ENCODE peak calls at places on chromosomes 3 and 15, in six cellular contexts. One of them, this sample, is unnamed.

GRCh38 chr15:66107070-66107469 is 146.5 kb downstream of the MEGF11 start:
- DNase-seq in fibroblast of lung: no peak
- DNase-seq in sigmoid colon: peak
- DNase-seq in HFF-Myc: no peak
- DNase-seq in astrocyte of the spinal cord: no peak
- DNase-seq in epithelial cell of esophagus: no peak
- DNase-seq in this sample: no peak

GRCh38 chr3:157549498-157549897 is 46.3 kb upstream of the VEPH1 start:
- DNase-seq in sigmoid colon: no peak
- DNase-seq in HFF-Myc: no peak
- DNase-seq in epithelial cell of esophagus: no peak
- DNase-seq in astrocyte of the spinal cord: no peak
- DNase-seq in fibroblast of lung: no peak
- DNase-seq in this sample: no peak

GRCh38 chr15:84827246-84827645 is 10.1 kb downstream of the ALPK3 start:
- DNase-seq in fibroblast of lung: no peak
- DNase-seq in HFF-Myc: no peak
- DNase-seq in epithelial cell of esophagus: no peak
- DNase-seq in astrocyte of the spinal cord: no peak
- DNase-seq in sigmoid colon: no peak
- DNase-seq in this sample: no peak

GRCh38 chr15:71730277-71731144 is 79.8 kb upstream of the NR2E3 start:
- DNase-seq in sigmoid colon: no peak
- DNase-seq in fibroblast of lung: peak
- DNase-seq in astrocyte of the spinal cord: peak
- DNase-seq in HFF-Myc: no peak
- DNase-seq in epithelial cell of esophagus: peak
- DNase-seq in this sample: peak

GRCh38 chr3:39718674-39719595 is 90.5 kb upstream of the MYRIP start:
- DNase-seq in fibroblast of lung: peak
- DNase-seq in HFF-Myc: peak
- DNase-seq in astrocyte of the spinal cord: peak
- DNase-seq in epithelial cell of esophagus: peak
- DNase-seq in sigmoid colon: no peak
- DNase-seq in this sample: peak

GRCh38 chr15:80866936-80867335 is 87.8 kb downstream of the CEMIP start:
- DNase-seq in sigmoid colon: no peak
- DNase-seq in astrocyte of the spinal cord: no peak
- DNase-seq in fibroblast of lung: no peak
- DNase-seq in HFF-Myc: no peak
- DNase-seq in epithelial cell of esophagus: no peak
- DNase-seq in this sample: no peak

GRCh38 chr3:158313344-158313927 is 203.5 kb downstream of the RSRC1 start:
- DNase-seq in epithelial cell of esophagus: peak
- DNase-seq in HFF-Myc: no peak
- DNase-seq in astrocyte of the spinal cord: peak
- DNase-seq in fibroblast of lung: peak
- DNase-seq in sigmoid colon: no peak
- DNase-seq in this sample: peak

GRCh38 chr3:124315215-124316033 is 323.5 kb upstream of the ROPN1 start:
- DNase-seq in fibroblast of lung: peak
- DNase-seq in HFF-Myc: no peak
- DNase-seq in epithelial cell of esophagus: peak
- DNase-seq in sigmoid colon: no peak
- DNase-seq in astrocyte of the spinal cord: peak
- DNase-seq in this sample: peak

GRCh38 chr3:127784865-127785710 is 37.2 kb downstream of the MGLL start:
- DNase-seq in HFF-Myc: no peak
- DNase-seq in fibroblast of lung: no peak
- DNase-seq in sigmoid colon: peak
- DNase-seq in astrocyte of the spinal cord: no peak
- DNase-seq in epithelial cell of esophagus: no peak
- DNase-seq in this sample: no peak

GRCh38 chr3:62171789-62172188 is 201.6 kb downstream of the FEZF2 start:
- DNase-seq in HFF-Myc: no peak
- DNase-seq in fibroblast of lung: no peak
- DNase-seq in sigmoid colon: no peak
- DNase-seq in epithelial cell of esophagus: no peak
- DNase-seq in astrocyte of the spinal cord: no peak
- DNase-seq in this sample: no peak

GRCh38 chr3:171604370-171604769 is 144.2 kb upstream of the TNIK start:
- DNase-seq in HFF-Myc: no peak
- DNase-seq in epithelial cell of esophagus: no peak
- DNase-seq in sigmoid colon: no peak
- DNase-seq in fibroblast of lung: no peak
- DNase-seq in astrocyte of the spinal cord: no peak
- DNase-seq in this sample: no peak

GRCh38 chr3:157086053-157086761 is 73.7 kb downstream of the CCNL1 start:
- DNase-seq in HFF-Myc: no peak
- DNase-seq in sigmoid colon: peak
- DNase-seq in epithelial cell of esophagus: peak
- DNase-seq in astrocyte of the spinal cord: no peak
- DNase-seq in fibroblast of lung: no peak
- DNase-seq in this sample: no peak

GRCh38 chr3:22045882-22046281 is 294.9 kb upstream of the ZNF385D start:
- DNase-seq in epithelial cell of esophagus: no peak
- DNase-seq in sigmoid colon: no peak
- DNase-seq in astrocyte of the spinal cord: no peak
- DNase-seq in HFF-Myc: no peak
- DNase-seq in fibroblast of lung: no peak
- DNase-seq in this sample: no peak

GRCh38 chr3:128274837-128275236 is 121.6 kb downstream of the EEFSEC start:
- DNase-seq in epithelial cell of esophagus: peak
- DNase-seq in sigmoid colon: no peak
- DNase-seq in astrocyte of the spinal cord: peak
- DNase-seq in HFF-Myc: peak
- DNase-seq in fibroblast of lung: peak
- DNase-seq in this sample: peak

GRCh38 chr3:65867463-65868210 is 171.1 kb downstream of the MAGI1 start:
- DNase-seq in astrocyte of the spinal cord: no peak
- DNase-seq in HFF-Myc: no peak
- DNase-seq in sigmoid colon: no peak
- DNase-seq in epithelial cell of esophagus: no peak
- DNase-seq in fibroblast of lung: no peak
- DNase-seq in this sample: no peak

DNA sequence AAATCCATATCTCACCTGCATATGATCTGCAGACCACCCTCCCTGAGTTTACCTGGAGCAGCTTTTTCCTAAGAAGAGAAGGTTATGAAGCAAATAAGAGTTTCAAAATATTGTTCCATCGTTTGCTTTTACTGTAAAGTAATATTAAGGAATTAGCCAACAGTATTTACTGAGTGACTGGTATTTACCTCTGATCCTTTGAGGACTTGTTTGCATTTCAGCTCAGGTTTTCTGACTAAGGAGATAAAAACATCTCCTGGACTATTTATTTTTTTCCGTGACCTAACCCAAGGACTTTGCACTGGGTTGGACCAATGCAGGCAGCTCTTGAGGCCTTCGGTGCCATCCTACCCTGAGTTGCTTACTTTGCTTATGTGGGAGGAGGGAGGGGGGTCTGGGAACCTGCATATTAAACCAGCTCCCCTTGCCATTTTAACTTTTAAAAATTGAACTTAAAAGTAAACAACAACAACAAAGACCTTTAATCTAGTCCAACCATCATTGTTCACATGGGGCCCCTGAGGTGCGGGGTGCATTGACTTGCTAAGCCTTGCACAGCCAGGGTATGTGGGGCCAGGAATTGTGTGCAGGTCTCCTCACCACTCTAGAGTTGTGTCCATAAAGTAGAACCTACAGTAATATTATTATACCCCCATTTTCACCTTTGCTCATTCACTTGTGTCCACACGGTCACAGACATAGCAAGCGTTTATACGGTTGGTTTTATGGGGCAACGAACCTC is 39.3 kb downstream of the TRAK1 start:
- DNase-seq in astrocyte of the spinal cord: no peak
- DNase-seq in sigmoid colon: peak
- DNase-seq in epithelial cell of esophagus: no peak
- DNase-seq in HFF-Myc: no peak
- DNase-seq in fibroblast of lung: no peak
- DNase-seq in this sample: no peak
- H3K4me3 ChIP-seq in astrocyte of the spinal cord: no peak
- H3K4me3 ChIP-seq in sigmoid colon: no peak
- H3K4me3 ChIP-seq in epithelial cell of esophagus: no peak
- H3K4me3 ChIP-seq in HFF-Myc: no peak
- H3K4me3 ChIP-seq in fibroblast of lung: no peak
- H3K4me3 ChIP-seq in this sample: no peak

DNA sequence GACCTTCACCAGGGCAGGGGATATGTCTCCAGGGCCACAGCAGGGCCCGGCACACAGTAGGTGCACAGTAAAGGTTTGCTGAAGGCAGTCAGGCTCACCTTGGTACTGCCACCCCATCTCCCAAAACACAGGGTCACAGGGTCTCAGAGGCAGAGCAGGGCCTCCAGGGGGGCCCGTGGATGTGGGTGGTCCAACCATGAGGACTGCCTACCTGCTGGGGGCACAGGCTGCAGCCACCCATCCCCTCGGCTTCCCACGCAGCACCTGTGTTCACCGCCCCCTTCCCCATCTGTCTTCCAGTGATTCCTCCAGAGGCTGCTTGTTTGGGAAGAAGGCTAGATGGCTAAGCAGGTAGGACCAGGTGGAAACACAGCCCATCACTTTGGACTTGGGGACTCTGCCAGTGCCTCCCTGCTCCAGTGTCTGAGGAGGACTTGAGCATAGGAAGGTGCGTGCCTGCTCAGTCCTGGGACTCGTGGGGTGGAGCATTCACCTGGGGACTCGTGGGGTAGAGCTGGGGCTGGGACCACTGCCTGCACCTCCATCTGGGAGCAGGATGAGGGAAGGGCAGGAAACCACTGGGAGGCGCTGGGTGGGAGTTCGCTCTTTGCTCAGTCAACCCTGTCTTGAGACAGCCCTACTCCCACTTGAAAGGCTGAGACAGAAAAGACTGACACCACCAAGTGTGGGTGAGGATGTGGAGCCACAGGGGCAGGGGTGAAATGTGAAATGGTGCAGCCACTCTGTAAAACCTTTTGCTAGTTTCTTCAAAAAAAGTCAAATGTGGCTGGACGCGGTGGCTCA is 18.8 kb upstream of the PLXND1 start:
- DNase-seq in HFF-Myc: no peak
- DNase-seq in astrocyte of the spinal cord: no peak
- DNase-seq in epithelial cell of esophagus: no peak
- DNase-seq in fibroblast of lung: no peak
- DNase-seq in sigmoid colon: peak
- DNase-seq in this sample: peak
- TF ChIP-seq CTCF in HFF-Myc: no peak
- TF ChIP-seq CTCF in astrocyte of the spinal cord: no peak
- TF ChIP-seq CTCF in epithelial cell of esophagus: no peak
- TF ChIP-seq CTCF in fibroblast of lung: no peak
- TF ChIP-seq CTCF in sigmoid colon: no peak
- TF ChIP-seq CTCF in this sample: no peak

GRCh38 chr15:45644437-45644836 is 9.6 kb downstream of the SQOR start:
- DNase-seq in sigmoid colon: no peak
- DNase-seq in HFF-Myc: no peak
- DNase-seq in fibroblast of lung: no peak
- DNase-seq in epithelial cell of esophagus: peak
- DNase-seq in astrocyte of the spinal cord: no peak
- DNase-seq in this sample: no peak

GRCh38 chr15:45645026-45645980 is 10.5 kb downstream of the SQOR start:
- DNase-seq in astrocyte of the spinal cord: peak
- DNase-seq in HFF-Myc: no peak
- DNase-seq in sigmoid colon: no peak
- DNase-seq in fibroblast of lung: peak
- DNase-seq in epithelial cell of esophagus: peak
- DNase-seq in this sample: peak

GRCh38 chr15:45640610-45641009 is 5.8 kb downstream of the SQOR start:
- DNase-seq in sigmoid colon: no peak
- DNase-seq in HFF-Myc: peak
- DNase-seq in astrocyte of the spinal cord: peak
- DNase-seq in fibroblast of lung: peak
- DNase-seq in epithelial cell of esophagus: peak
- DNase-seq in this sample: peak

GRCh38 chr15:45641374-45641778 is 6.5 kb downstream of the SQOR start:
- DNase-seq in astrocyte of the spinal cord: peak
- DNase-seq in sigmoid colon: peak
- DNase-seq in HFF-Myc: no peak
- DNase-seq in fibroblast of lung: peak
- DNase-seq in epithelial cell of esophagus: peak
- DNase-seq in this sample: peak

DNA sequence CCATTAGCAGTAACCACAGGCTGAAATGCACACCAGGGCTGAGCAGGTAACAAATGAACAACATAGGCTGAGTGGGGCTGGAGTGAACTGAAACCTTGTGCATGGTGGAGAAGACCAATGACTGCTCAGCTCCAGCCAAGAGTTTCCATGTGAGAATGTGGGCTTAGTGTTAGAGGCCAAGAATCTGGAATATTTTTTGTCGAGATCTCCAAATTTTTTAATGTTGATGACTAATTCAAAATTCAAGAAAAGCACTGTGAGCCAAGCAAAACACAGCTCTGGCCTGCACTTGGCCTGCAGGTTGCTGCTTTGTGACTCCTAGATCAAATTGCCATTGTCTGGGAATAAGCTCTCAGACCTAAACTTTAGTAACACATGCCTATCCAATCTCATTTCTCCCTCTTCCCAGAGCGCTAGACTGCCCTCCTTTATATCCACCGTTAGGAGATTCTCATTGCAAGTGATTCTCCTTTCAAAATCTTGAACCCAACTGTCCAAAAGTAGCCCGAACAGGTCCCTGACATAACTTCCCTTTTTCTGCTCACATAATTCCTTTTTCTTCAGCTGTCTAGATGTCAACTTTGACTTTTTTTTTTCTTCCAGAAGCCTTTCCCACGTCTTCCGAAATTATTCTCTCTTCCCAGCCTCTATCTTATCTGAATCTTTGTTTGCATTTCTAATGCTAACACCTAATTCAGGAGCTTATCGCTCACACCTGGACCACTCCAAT is 7.5 kb downstream of the SQOR start:
- DNase-seq in sigmoid colon: peak
- DNase-seq in fibroblast of lung: peak
- DNase-seq in astrocyte of the spinal cord: peak
- DNase-seq in HFF-Myc: no peak
- DNase-seq in epithelial cell of esophagus: peak
- DNase-seq in this sample: peak
- H3K4me3 ChIP-seq in sigmoid colon: no peak
- H3K4me3 ChIP-seq in fibroblast of lung: no peak
- H3K4me3 ChIP-seq in astrocyte of the spinal cord: no peak
- H3K4me3 ChIP-seq in HFF-Myc: no peak
- H3K4me3 ChIP-seq in epithelial cell of esophagus: no peak
- H3K4me3 ChIP-seq in this sample: peak

GRCh38 chr3:140736863-140737460 is 59.1 kb downstream of the TRIM42 start:
- DNase-seq in astrocyte of the spinal cord: peak
- DNase-seq in HFF-Myc: no peak
- DNase-seq in sigmoid colon: no peak
- DNase-seq in epithelial cell of esophagus: peak
- DNase-seq in fibroblast of lung: peak
- DNase-seq in this sample: peak
- TF ChIP-seq CTCF in astrocyte of the spinal cord: peak
- TF ChIP-seq CTCF in HFF-Myc: peak
- TF ChIP-seq CTCF in sigmoid colon: no peak
- TF ChIP-seq CTCF in epithelial cell of esophagus: peak
- TF ChIP-seq CTCF in fibroblast of lung: peak
- TF ChIP-seq CTCF in this sample: peak